ENCODE peak calls at places on chromosomes 3 and 15, in five cellular contexts. X, Q, W, A and P are unnamed samples.

GRCh38 chr3:52281980-52282801 is 3.7 kb upstream of the WDR82 start:
- DNase-seq in X (peak; percentile 74), Q (peak; percentile 54), W (no peak), A (no peak), P (peak; percentile 39)

GRCh38 chr3:14336414-14337285 is 65.8 kb upstream of the SLC6A6 start:
- DNase-seq in X (no peak), Q (no peak), W (no peak), A (no peak), P (no peak)

GRCh38 chr3:122975163-122975923 is 52.2 kb downstream of the SEMA5B start:
- DNase-seq in X (no peak), Q (peak; percentile 31), W (peak; percentile 79), A (no peak), P (peak; percentile 4)

GRCh38 chr3:108088697-108089096 is 2.1 kb downstream of the CD47 start:
- DNase-seq in X (peak; percentile 8), Q (no peak), W (no peak), A (no peak), P (peak; percentile 27)

GRCh38 chr3:12891985-12892839 is 50.8 kb upstream of the RPL32 start:
- DNase-seq in X (peak; percentile 62), Q (peak; percentile 37), W (peak; percentile 85), A (peak; percentile 39), P (peak; percentile 46)

GRCh38 chr3:155554777-155555445 is 190.0 kb downstream of the PLCH1 start:
- DNase-seq in X (peak; percentile 44), Q (no peak), W (no peak), A (no peak), P (no peak)

GRCh38 chr3:134881305-134881704 is 86.2 kb downstream of the EPHB1 start:
- DNase-seq in X (no peak), Q (no peak), W (no peak), A (no peak), P (no peak)

GRCh38 chr3:147412917-147413711 is 3.9 kb downstream of the ZIC1 start:
- DNase-seq in X (no peak), Q (no peak), W (no peak), A (no peak), P (no peak)

GRCh38 chr3:115713247-115713646 is 89.9 kb downstream of the GAP43 start:
- DNase-seq in X (no peak), Q (no peak), W (peak; percentile 23), A (no peak), P (no peak)

GRCh38 chr3:10707984-10708868 is 107.8 kb upstream of the SLC6A11 start:
- DNase-seq in X (no peak), Q (no peak), W (peak; percentile 24), A (no peak), P (no peak)

GRCh38 chr3:126131881-126132750 is 48.2 kb upstream of the SLC41A3 start:
- DNase-seq in X (no peak), Q (no peak), W (no peak), A (no peak), P (no peak)

GRCh38 chr3:124976378-124976777 is 41.8 kb upstream of the MUC13 start:
- DNase-seq in X (no peak), Q (no peak), W (no peak), A (no peak), P (no peak)

GRCh38 chr15:84598250-84598649 is 2.6 kb upstream of the ZSCAN2 start:
- DNase-seq in X (peak; percentile 67), Q (peak; percentile 19), W (no peak), A (no peak), P (peak; percentile 21)

GRCh38 chr15:78808550-78808949 is 2.7 kb downstream of the ADAMTS7 start:
- DNase-seq in X (peak; percentile 4), Q (no peak), W (no peak), A (peak; percentile 34), P (no peak)

GRCh38 chr15:61840090-61840489 is 220.2 kb downstream of the VPS13C start:
- DNase-seq in X (no peak), Q (no peak), W (no peak), A (no peak), P (no peak)

GRCh38 chr15:78067328-78068241 is 9.9 kb downstream of the TBC1D2B start:
- DNase-seq in X (peak; percentile 38), Q (no peak), W (no peak), A (no peak), P (no peak)

GRCh38 chr3:52533623-52534280 is at the start of gene NT5DC2:
- DNase-seq in X (peak; percentile 33), Q (peak; percentile 58), W (peak; percentile 99), A (no peak), P (peak; percentile 52)

GRCh38 chr3:193211984-193212383 is 29.0 kb upstream of the PLAAT1 start:
- DNase-seq in X (no peak), Q (no peak), W (no peak), A (no peak), P (no peak)

GRCh38 chr3:192445768-192446644 is 281.3 kb downstream of the FGF12 start:
- DNase-seq in X (no peak), Q (no peak), W (peak; percentile 11), A (no peak), P (no peak)

GRCh38 chr3:97952872-97953271 is 19.4 kb downstream of the RIOX2 start:
- DNase-seq in X (no peak), Q (no peak), W (no peak), A (no peak), P (no peak)

GRCh38 chr3:194364652-194365434 is 4.7 kb downstream of the LRRC15 start:
- DNase-seq in X (no peak), Q (no peak), W (peak; percentile 86), A (no peak), P (no peak)

GRCh38 chr3:160450846-160451245 is 1.3 kb upstream of the TRIM59 start:
- DNase-seq in X (no peak), Q (no peak), W (peak; percentile 91), A (no peak), P (no peak)

GRCh38 chr15:63970723-63971426 is 75.4 kb downstream of the DAPK2 start:
- DNase-seq in X (peak; percentile 17), Q (no peak), W (no peak), A (no peak), P (no peak)